ENCODE peak calls at places on chromosomes 7 and 10, in seven cellular contexts. One of them, this sample, is unnamed.

GRCh38 chr7:70325509-70326101 is 727.3 kb downstream of the AUTS2 start:
- DNase-seq in stomach: no peak
- DNase-seq in GM12865: no peak
- DNase-seq in AG09309: peak; percentile 11
- DNase-seq in RPMI8226: no peak
- DNase-seq in GOT3: no peak
- DNase-seq in AG08396: peak; percentile 55
- DNase-seq in this sample: peak; percentile 15

GRCh38 chr7:23863209-23863798 is 153.3 kb downstream of the STK31 start:
- DNase-seq in stomach: no peak
- DNase-seq in AG09309: peak; percentile 4
- DNase-seq in GOT3: no peak
- DNase-seq in RPMI8226: peak; percentile 26
- DNase-seq in GM12865: peak; percentile 55
- DNase-seq in AG08396: no peak
- DNase-seq in this sample: no peak

GRCh38 chr7:30469303-30469702 is 9.3 kb downstream of the NOD1 start:
- DNase-seq in GM12865: no peak
- DNase-seq in AG08396: peak; percentile 83
- DNase-seq in stomach: no peak
- DNase-seq in RPMI8226: no peak
- DNase-seq in AG09309: peak; percentile 99
- DNase-seq in GOT3: peak; percentile 64
- DNase-seq in this sample: peak; percentile 94

GRCh38 chr10:50395279-50395678 is 144.0 kb upstream of the ASAH2 start:
- DNase-seq in AG08396: no peak
- DNase-seq in stomach: no peak
- DNase-seq in RPMI8226: no peak
- DNase-seq in GOT3: no peak
- DNase-seq in GM12865: no peak
- DNase-seq in AG09309: peak; percentile 38
- DNase-seq in this sample: no peak

GRCh38 chr7:13069832-13070231 is 382.4 kb downstream of the ARL4A start:
- DNase-seq in stomach: no peak
- DNase-seq in AG09309: no peak
- DNase-seq in RPMI8226: no peak
- DNase-seq in GM12865: no peak
- DNase-seq in AG08396: no peak
- DNase-seq in GOT3: no peak
- DNase-seq in this sample: no peak

GRCh38 chr10:11763501-11763861 is 21.3 kb downstream of the ECHDC3 start:
- DNase-seq in AG08396: no peak
- DNase-seq in GM12865: no peak
- DNase-seq in RPMI8226: no peak
- DNase-seq in stomach: no peak
- DNase-seq in GOT3: no peak
- DNase-seq in AG09309: no peak
- DNase-seq in this sample: no peak

GRCh38 chr10:627032-627992 is 62.2 kb downstream of the DIP2C start:
- DNase-seq in AG09309: no peak
- DNase-seq in AG08396: no peak
- DNase-seq in GM12865: no peak
- DNase-seq in GOT3: no peak
- DNase-seq in RPMI8226: no peak
- DNase-seq in stomach: no peak
- DNase-seq in this sample: no peak

GRCh38 chr10:118035358-118036031 is 11.2 kb downstream of the RAB11FIP2 start:
- DNase-seq in stomach: no peak
- DNase-seq in GM12865: no peak
- DNase-seq in RPMI8226: no peak
- DNase-seq in AG09309: no peak
- DNase-seq in AG08396: no peak
- DNase-seq in GOT3: no peak
- DNase-seq in this sample: no peak

GRCh38 chr7:97011536-97012292 is 6.4 kb downstream of the DLX6 start:
- DNase-seq in GOT3: no peak
- DNase-seq in AG09309: no peak
- DNase-seq in stomach: no peak
- DNase-seq in GM12865: no peak
- DNase-seq in AG08396: no peak
- DNase-seq in RPMI8226: no peak
- DNase-seq in this sample: no peak

GRCh38 chr10:125151170-125151823 is 9.1 kb downstream of the CTBP2 start:
- DNase-seq in AG08396: no peak
- DNase-seq in stomach: no peak
- DNase-seq in GOT3: no peak
- DNase-seq in GM12865: no peak
- DNase-seq in AG09309: no peak
- DNase-seq in RPMI8226: no peak
- DNase-seq in this sample: no peak

GRCh38 chr7:130615583-130615982 is 53.0 kb downstream of the COPG2 start:
- DNase-seq in stomach: no peak
- DNase-seq in RPMI8226: no peak
- DNase-seq in GOT3: no peak
- DNase-seq in GM12865: no peak
- DNase-seq in AG09309: no peak
- DNase-seq in AG08396: no peak
- DNase-seq in this sample: no peak

GRCh38 chr10:131087464-131088215 is 223.9 kb downstream of the TCERG1L start:
- DNase-seq in AG08396: no peak
- DNase-seq in stomach: no peak
- DNase-seq in GOT3: no peak
- DNase-seq in AG09309: no peak
- DNase-seq in GM12865: no peak
- DNase-seq in RPMI8226: no peak
- DNase-seq in this sample: no peak

GRCh38 chr7:29975564-29975963 is 14.0 kb downstream of the SCRN1 start:
- DNase-seq in AG09309: no peak
- DNase-seq in GOT3: no peak
- DNase-seq in GM12865: no peak
- DNase-seq in AG08396: no peak
- DNase-seq in RPMI8226: no peak
- DNase-seq in stomach: no peak
- DNase-seq in this sample: no peak

GRCh38 chr10:114825513-114826253 is 4.1 kb downstream of the FHIP2A start:
- DNase-seq in GOT3: no peak
- DNase-seq in RPMI8226: no peak
- DNase-seq in AG09309: peak; percentile 94
- DNase-seq in AG08396: peak; percentile 61
- DNase-seq in GM12865: peak; percentile 88
- DNase-seq in stomach: no peak
- DNase-seq in this sample: peak; percentile 59

GRCh38 chr10:14126697-14127440 is 203.9 kb downstream of the FRMD4A start:
- DNase-seq in stomach: no peak
- DNase-seq in AG09309: no peak
- DNase-seq in RPMI8226: no peak
- DNase-seq in GOT3: no peak
- DNase-seq in GM12865: no peak
- DNase-seq in AG08396: peak; percentile 27
- DNase-seq in this sample: peak; percentile 26

GRCh38 chr10:113689574-113689973 is 9.9 kb downstream of the CASP7 start:
- DNase-seq in GM12865: no peak
- DNase-seq in GOT3: no peak
- DNase-seq in RPMI8226: peak; percentile 44
- DNase-seq in stomach: no peak
- DNase-seq in AG08396: no peak
- DNase-seq in AG09309: no peak
- DNase-seq in this sample: no peak

GRCh38 chr10:49177391-49178355 is 10.5 kb downstream of the TMEM273 start:
- DNase-seq in AG09309: peak; percentile 38
- DNase-seq in AG08396: peak; percentile 87
- DNase-seq in GOT3: peak; percentile 58
- DNase-seq in RPMI8226: no peak
- DNase-seq in stomach: no peak
- DNase-seq in GM12865: peak; percentile 88
- DNase-seq in this sample: peak; percentile 52

GRCh38 chr10:17232276-17232987 is 4.4 kb downstream of the VIM start:
- DNase-seq in AG08396: no peak
- DNase-seq in AG09309: no peak
- DNase-seq in RPMI8226: no peak
- DNase-seq in GOT3: no peak
- DNase-seq in GM12865: peak; percentile 70
- DNase-seq in stomach: no peak
- DNase-seq in this sample: no peak

GRCh38 chr7:137476937-137477336 is 133.4 kb upstream of the PTN start:
- DNase-seq in RPMI8226: no peak
- DNase-seq in AG08396: no peak
- DNase-seq in GM12865: no peak
- DNase-seq in AG09309: no peak
- DNase-seq in stomach: no peak
- DNase-seq in GOT3: no peak
- DNase-seq in this sample: no peak

GRCh38 chr10:94052901-94053638 is 59.3 kb downstream of the PLCE1 start:
- DNase-seq in stomach: no peak
- DNase-seq in AG08396: no peak
- DNase-seq in GOT3: no peak
- DNase-seq in RPMI8226: no peak
- DNase-seq in AG09309: peak; percentile 67
- DNase-seq in GM12865: no peak
- DNase-seq in this sample: no peak

GRCh38 chr7:3427957-3428356 is 126.9 kb downstream of the SDK1 start:
- DNase-seq in stomach: no peak
- DNase-seq in AG09309: no peak
- DNase-seq in GOT3: no peak
- DNase-seq in RPMI8226: no peak
- DNase-seq in AG08396: no peak
- DNase-seq in GM12865: no peak
- DNase-seq in this sample: no peak

GRCh38 chr10:3126741-3127342 is 45.7 kb downstream of the PITRM1 start:
- DNase-seq in AG09309: no peak
- DNase-seq in stomach: no peak
- DNase-seq in AG08396: no peak
- DNase-seq in GOT3: no peak
- DNase-seq in RPMI8226: no peak
- DNase-seq in GM12865: no peak
- DNase-seq in this sample: no peak

GRCh38 chr10:103657061-103657591 is 163.6 kb downstream of the NEURL1 start:
- DNase-seq in AG08396: no peak
- DNase-seq in AG09309: no peak
- DNase-seq in stomach: no peak
- DNase-seq in RPMI8226: no peak
- DNase-seq in GM12865: no peak
- DNase-seq in GOT3: no peak
- DNase-seq in this sample: no peak

GRCh38 chr10:75825656-75826055 is 394.2 kb downstream of the LRMDA start:
- DNase-seq in RPMI8226: no peak
- DNase-seq in stomach: no peak
- DNase-seq in GOT3: no peak
- DNase-seq in GM12865: no peak
- DNase-seq in AG09309: no peak
- DNase-seq in AG08396: no peak
- DNase-seq in this sample: no peak

GRCh38 chr10:13683017-13683416 is 96.3 kb downstream of the PRPF18 start:
- DNase-seq in AG09309: no peak
- DNase-seq in GM12865: no peak
- DNase-seq in stomach: no peak
- DNase-seq in AG08396: no peak
- DNase-seq in RPMI8226: no peak
- DNase-seq in GOT3: no peak
- DNase-seq in this sample: no peak

GRCh38 chr10:128537888-128538287 is 411.7 kb upstream of the MKI67 start:
- DNase-seq in stomach: no peak
- DNase-seq in AG08396: no peak
- DNase-seq in GM12865: no peak
- DNase-seq in AG09309: no peak
- DNase-seq in RPMI8226: no peak
- DNase-seq in GOT3: no peak
- DNase-seq in this sample: no peak

GRCh38 chr10:3080608-3081007 is 13.3 kb downstream of the PFKP start:
- DNase-seq in RPMI8226: peak; percentile 46
- DNase-seq in GM12865: no peak
- DNase-seq in AG08396: no peak
- DNase-seq in GOT3: no peak
- DNase-seq in AG09309: no peak
- DNase-seq in stomach: no peak
- DNase-seq in this sample: no peak

GRCh38 chr7:75629042-75629441 is 109.7 kb downstream of the HIP1 start:
- DNase-seq in AG09309: no peak
- DNase-seq in RPMI8226: no peak
- DNase-seq in GM12865: no peak
- DNase-seq in stomach: no peak
- DNase-seq in GOT3: no peak
- DNase-seq in AG08396: no peak
- DNase-seq in this sample: no peak

GRCh38 chr7:93890464-93891068 is at the start of gene TFPI2:
- DNase-seq in RPMI8226: no peak
- DNase-seq in GM12865: peak; percentile 29
- DNase-seq in AG08396: peak; percentile 39
- DNase-seq in GOT3: no peak
- DNase-seq in AG09309: no peak
- DNase-seq in stomach: no peak
- DNase-seq in this sample: no peak

GRCh38 chr7:134865001-134865845 is 85.8 kb downstream of the CALD1 start:
- DNase-seq in AG09309: no peak
- DNase-seq in GOT3: no peak
- DNase-seq in GM12865: peak; percentile 48
- DNase-seq in stomach: no peak
- DNase-seq in RPMI8226: peak; percentile 7
- DNase-seq in AG08396: no peak
- DNase-seq in this sample: peak; percentile 87

This sample was measured in HFF-Myc.